ENCODE peak calls at places on chromosome 9, in four cellular contexts. R is skeletal muscle cell; M is WTC11; A is effector CD4-positive, alpha-beta T cell. T is an unnamed sample.

GRCh38 chr9:14119694-14120514 is 194.0 kb downstream of the NFIB start:
- DNase-seq in R (peak), A (no peak), M (no peak), T (no peak)

GRCh38 chr9:14314424-14314928 is 535 bp upstream of the NFIB start:
- DNase-seq in R (peak), M (peak), A (no peak), T (no peak)

GRCh38 chr9:117232991-117233390 is 181.9 kb downstream of the ASTN2 start:
- DNase-seq in R (no peak), A (no peak), M (no peak), T (no peak)

GRCh38 chr9:128902351-128903078 is 18.3 kb upstream of the PHYHD1 start:
- DNase-seq in R (no peak), A (peak), M (no peak), T (no peak)

GRCh38 chr9:33778700-33779351 is 16.5 kb upstream of the PRSS3 start:
- DNase-seq in M (peak), R (no peak), A (peak), T (no peak)

GRCh38 chr9:114652776-114653555 is 4.6 kb downstream of the TEX53 start:
- DNase-seq in M (no peak), R (peak), A (no peak), T (no peak)

GRCh38 chr9:131274674-131275331 is 1.5 kb downstream of the FAM78A start:
- DNase-seq in R (no peak), A (no peak), M (no peak), T (no peak)

GRCh38 chr9:91844170-91844569 is 105.9 kb downstream of the ROR2 start:
- DNase-seq in A (no peak), R (no peak), M (no peak), T (no peak)

GRCh38 chr9:128718047-128718446 is 5.9 kb downstream of the ZDHHC12 start:
- DNase-seq in R (no peak), A (no peak), M (no peak), T (no peak)

GRCh38 chr9:105079457-105079856 is 151.5 kb upstream of the ABCA1 start:
- DNase-seq in R (no peak), A (no peak), M (no peak), T (no peak)

GRCh38 chr9:981491-981898 is 5.0 kb downstream of the DMRT3 start:
- DNase-seq in R (no peak), A (no peak), M (peak), T (peak)

GRCh38 chr9:127714916-127715442 is 484 bp downstream of the PTRH1 start:
- DNase-seq in A (no peak), M (no peak), R (no peak), T (peak)

GRCh38 chr9:134541373-134541747 is 100.2 kb upstream of the COL5A1 start:
- DNase-seq in A (no peak), R (no peak), M (no peak), T (no peak)

GRCh38 chr9:91085499-91086291 is 276.0 kb downstream of the AUH start:
- DNase-seq in A (no peak), R (no peak), M (no peak), T (no peak)

GRCh38 chr9:91180240-91180929 is 181.3 kb downstream of the AUH start:
- DNase-seq in A (no peak), R (no peak), M (no peak), T (no peak)

GRCh38 chr9:2872307-2872940 is 28.5 kb upstream of the PUM3 start:
- DNase-seq in A (no peak), M (no peak), R (no peak), T (no peak)

GRCh38 chr9:91663858-91664257 is 240.2 kb upstream of the NFIL3 start:
- DNase-seq in R (no peak), A (no peak), M (no peak), T (no peak)